ENCODE peak calls at places on chromosomes 7 and 10, in ten cellular contexts. One of them, this sample, is unnamed.
A peak's percentile ranks its signal among the peaks of the same experiment; 100 is the strongest.

GRCh38 chr10:34626158-34626557 is 188.9 kb downstream of the PARD3 start:
- DNase-seq in neuronal stem cell: no peak
- DNase-seq in psoas muscle: no peak
- DNase-seq in IMR-90: no peak
- DNase-seq in CD8-positive, alpha-beta memory T cell: no peak
- DNase-seq in upper lobe of right lung: no peak
- DNase-seq in PC-3: no peak
- DNase-seq in NT2/D1: no peak
- DNase-seq in fibroblast of lung: no peak
- DNase-seq in naive thymus-derived CD4-positive, alpha-beta T cell: no peak
- DNase-seq in this sample: no peak

GRCh38 chr10:24622781-24623301 is 100.8 kb downstream of the ARHGAP21 start:
- DNase-seq in NT2/D1: no peak
- DNase-seq in naive thymus-derived CD4-positive, alpha-beta T cell: peak; percentile 87
- DNase-seq in CD8-positive, alpha-beta memory T cell: no peak
- DNase-seq in fibroblast of lung: peak; percentile 50
- DNase-seq in upper lobe of right lung: no peak
- DNase-seq in neuronal stem cell: no peak
- DNase-seq in IMR-90: peak; percentile 66
- DNase-seq in psoas muscle: no peak
- DNase-seq in PC-3: no peak
- DNase-seq in this sample: no peak

GRCh38 chr7:101161692-101162461 is 3.5 kb downstream of the VGF start:
- DNase-seq in neuronal stem cell: no peak
- DNase-seq in IMR-90: no peak
- DNase-seq in fibroblast of lung: no peak
- DNase-seq in PC-3: peak; percentile 42
- DNase-seq in psoas muscle: no peak
- DNase-seq in NT2/D1: no peak
- DNase-seq in CD8-positive, alpha-beta memory T cell: no peak
- DNase-seq in naive thymus-derived CD4-positive, alpha-beta T cell: no peak
- DNase-seq in upper lobe of right lung: no peak
- DNase-seq in this sample: no peak

GRCh38 chr10:43259981-43260761 is 6.7 kb downstream of the RASGEF1A start:
- DNase-seq in IMR-90: no peak
- DNase-seq in naive thymus-derived CD4-positive, alpha-beta T cell: no peak
- DNase-seq in upper lobe of right lung: no peak
- DNase-seq in psoas muscle: no peak
- DNase-seq in fibroblast of lung: no peak
- DNase-seq in NT2/D1: no peak
- DNase-seq in neuronal stem cell: no peak
- DNase-seq in CD8-positive, alpha-beta memory T cell: peak; percentile 54
- DNase-seq in PC-3: peak; percentile 25
- DNase-seq in this sample: peak; percentile 41

GRCh38 chr10:91201213-91201996 is 19.1 kb upstream of the PCGF5 start:
- DNase-seq in CD8-positive, alpha-beta memory T cell: no peak
- DNase-seq in IMR-90: no peak
- DNase-seq in NT2/D1: no peak
- DNase-seq in neuronal stem cell: no peak
- DNase-seq in psoas muscle: no peak
- DNase-seq in naive thymus-derived CD4-positive, alpha-beta T cell: peak; percentile 76
- DNase-seq in PC-3: no peak
- DNase-seq in fibroblast of lung: no peak
- DNase-seq in upper lobe of right lung: no peak
- DNase-seq in this sample: no peak

GRCh38 chr7:131219277-131220041 is 108.2 kb upstream of the MKLN1 start:
- DNase-seq in IMR-90: no peak
- DNase-seq in neuronal stem cell: no peak
- DNase-seq in CD8-positive, alpha-beta memory T cell: no peak
- DNase-seq in fibroblast of lung: no peak
- DNase-seq in naive thymus-derived CD4-positive, alpha-beta T cell: no peak
- DNase-seq in upper lobe of right lung: no peak
- DNase-seq in PC-3: no peak
- DNase-seq in psoas muscle: peak; percentile 66
- DNase-seq in NT2/D1: peak; percentile 47
- DNase-seq in this sample: peak; percentile 85

GRCh38 chr7:98240961-98241673 is 10.9 kb downstream of the TECPR1 start:
- DNase-seq in neuronal stem cell: peak; percentile 37
- DNase-seq in naive thymus-derived CD4-positive, alpha-beta T cell: peak; percentile 30
- DNase-seq in psoas muscle: peak; percentile 73
- DNase-seq in NT2/D1: peak; percentile 36
- DNase-seq in fibroblast of lung: peak; percentile 21
- DNase-seq in CD8-positive, alpha-beta memory T cell: no peak
- DNase-seq in PC-3: peak; percentile 60
- DNase-seq in IMR-90: peak; percentile 28
- DNase-seq in upper lobe of right lung: no peak
- DNase-seq in this sample: no peak

GRCh38 chr7:1495564-1496242 is 8.5 kb downstream of the INTS1 start:
- DNase-seq in PC-3: no peak
- DNase-seq in neuronal stem cell: no peak
- DNase-seq in CD8-positive, alpha-beta memory T cell: no peak
- DNase-seq in psoas muscle: no peak
- DNase-seq in IMR-90: no peak
- DNase-seq in naive thymus-derived CD4-positive, alpha-beta T cell: no peak
- DNase-seq in upper lobe of right lung: no peak
- DNase-seq in NT2/D1: no peak
- DNase-seq in fibroblast of lung: no peak
- DNase-seq in this sample: no peak

GRCh38 chr7:135342887-135343286 is 109.2 kb downstream of the STRA8 start:
- DNase-seq in PC-3: no peak
- DNase-seq in psoas muscle: peak; percentile 78
- DNase-seq in neuronal stem cell: no peak
- DNase-seq in upper lobe of right lung: no peak
- DNase-seq in IMR-90: peak; percentile 5
- DNase-seq in NT2/D1: no peak
- DNase-seq in fibroblast of lung: no peak
- DNase-seq in naive thymus-derived CD4-positive, alpha-beta T cell: no peak
- DNase-seq in CD8-positive, alpha-beta memory T cell: no peak
- DNase-seq in this sample: peak; percentile 88

GRCh38 chr10:88835910-88836221 is 15.8 kb downstream of the ANKRD22 start:
- DNase-seq in upper lobe of right lung: no peak
- DNase-seq in PC-3: no peak
- DNase-seq in psoas muscle: no peak
- DNase-seq in CD8-positive, alpha-beta memory T cell: no peak
- DNase-seq in IMR-90: no peak
- DNase-seq in naive thymus-derived CD4-positive, alpha-beta T cell: no peak
- DNase-seq in NT2/D1: no peak
- DNase-seq in neuronal stem cell: no peak
- DNase-seq in fibroblast of lung: no peak
- DNase-seq in this sample: no peak

GRCh38 chr7:55554055-55554454 is 18.2 kb downstream of the VOPP1 start:
- DNase-seq in fibroblast of lung: no peak
- DNase-seq in psoas muscle: no peak
- DNase-seq in neuronal stem cell: no peak
- DNase-seq in PC-3: no peak
- DNase-seq in IMR-90: no peak
- DNase-seq in upper lobe of right lung: no peak
- DNase-seq in CD8-positive, alpha-beta memory T cell: no peak
- DNase-seq in naive thymus-derived CD4-positive, alpha-beta T cell: no peak
- DNase-seq in NT2/D1: no peak
- DNase-seq in this sample: no peak
- H3K4me1 ChIP-seq in fibroblast of lung: peaks cover 2% of the 10 kb centered on the region
- H3K4me1 ChIP-seq in psoas muscle: peaks cover 56% of the 10 kb centered on the region
- H3K4me1 ChIP-seq in neuronal stem cell: peaks cover 10% of the 10 kb centered on the region
- H3K4me1 ChIP-seq in PC-3: peaks cover 71% of the 10 kb centered on the region
- H3K4me1 ChIP-seq in IMR-90: peaks cover 18% of the 10 kb centered on the region
- H3K4me1 ChIP-seq in upper lobe of right lung: peaks cover 23% of the 10 kb centered on the region
- H3K4me1 ChIP-seq in CD8-positive, alpha-beta memory T cell: peaks cover 81% of the 10 kb centered on the region
- H3K4me1 ChIP-seq in naive thymus-derived CD4-positive, alpha-beta T cell: peaks cover 24% of the 10 kb centered on the region
- H3K4me1 ChIP-seq in NT2/D1: peaks cover 25% of the 10 kb centered on the region
- H3K4me1 ChIP-seq in this sample: peaks cover 10% of the 10 kb centered on the region

GRCh38 chr10:103614511-103615158 is 121.1 kb downstream of the NEURL1 start:
- DNase-seq in IMR-90: no peak
- DNase-seq in naive thymus-derived CD4-positive, alpha-beta T cell: no peak
- DNase-seq in PC-3: no peak
- DNase-seq in psoas muscle: no peak
- DNase-seq in CD8-positive, alpha-beta memory T cell: no peak
- DNase-seq in NT2/D1: no peak
- DNase-seq in fibroblast of lung: no peak
- DNase-seq in upper lobe of right lung: no peak
- DNase-seq in neuronal stem cell: no peak
- DNase-seq in this sample: peak; percentile 52

GRCh38 chr10:103618027-103618385 is 124.5 kb downstream of the NEURL1 start:
- DNase-seq in fibroblast of lung: no peak
- DNase-seq in NT2/D1: no peak
- DNase-seq in psoas muscle: no peak
- DNase-seq in CD8-positive, alpha-beta memory T cell: no peak
- DNase-seq in naive thymus-derived CD4-positive, alpha-beta T cell: no peak
- DNase-seq in neuronal stem cell: no peak
- DNase-seq in upper lobe of right lung: no peak
- DNase-seq in IMR-90: no peak
- DNase-seq in PC-3: no peak
- DNase-seq in this sample: no peak

GRCh38 chr10:103617362-103618026 is 124.0 kb downstream of the NEURL1 start:
- DNase-seq in neuronal stem cell: no peak
- DNase-seq in PC-3: no peak
- DNase-seq in IMR-90: no peak
- DNase-seq in naive thymus-derived CD4-positive, alpha-beta T cell: no peak
- DNase-seq in psoas muscle: no peak
- DNase-seq in CD8-positive, alpha-beta memory T cell: no peak
- DNase-seq in fibroblast of lung: no peak
- DNase-seq in upper lobe of right lung: no peak
- DNase-seq in NT2/D1: no peak
- DNase-seq in this sample: peak; percentile 53

GRCh38 chr10:103618575-103619423 is 125.3 kb downstream of the NEURL1 start:
- DNase-seq in neuronal stem cell: no peak
- DNase-seq in fibroblast of lung: peak; percentile 68
- DNase-seq in upper lobe of right lung: no peak
- DNase-seq in PC-3: no peak
- DNase-seq in psoas muscle: peak; percentile 86
- DNase-seq in naive thymus-derived CD4-positive, alpha-beta T cell: no peak
- DNase-seq in IMR-90: no peak
- DNase-seq in CD8-positive, alpha-beta memory T cell: no peak
- DNase-seq in NT2/D1: no peak
- DNase-seq in this sample: peak; percentile 94

DNA sequence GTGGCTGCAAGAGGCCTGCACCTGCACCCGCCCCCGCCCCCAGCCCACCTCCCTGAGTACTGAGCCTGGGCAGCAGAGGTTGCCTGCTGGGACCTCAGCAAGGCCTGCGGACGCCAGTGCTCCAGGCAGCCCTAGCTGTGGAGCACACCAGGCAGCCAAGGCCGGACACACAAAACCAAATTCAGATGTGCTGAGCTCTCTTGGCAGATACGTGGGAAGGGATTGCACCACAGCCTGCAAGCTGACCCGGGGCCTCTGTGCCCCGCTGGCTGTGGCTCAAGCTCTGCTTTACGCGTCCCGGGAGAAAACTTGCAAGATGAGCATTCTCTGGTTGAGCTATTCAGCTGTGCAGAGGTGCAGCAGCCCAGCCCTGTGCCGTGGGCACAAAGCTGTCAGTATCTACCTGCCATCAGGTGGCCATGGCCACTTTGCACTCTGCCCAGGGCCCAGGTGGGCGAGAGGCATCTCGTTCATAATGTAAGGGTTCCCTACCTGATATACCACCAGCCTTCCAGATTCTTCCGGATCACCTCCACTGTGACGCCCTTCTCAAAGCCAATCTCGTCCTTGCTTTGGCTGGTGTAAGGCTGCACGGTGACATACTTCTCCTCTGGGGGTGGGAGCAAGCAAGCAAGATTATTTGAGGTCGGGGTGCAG is 123.3 kb downstream of the NEURL1 start:
- DNase-seq in NT2/D1: no peak
- DNase-seq in IMR-90: peak; percentile 80
- DNase-seq in psoas muscle: peak; percentile 96
- DNase-seq in CD8-positive, alpha-beta memory T cell: no peak
- DNase-seq in neuronal stem cell: no peak
- DNase-seq in PC-3: no peak
- DNase-seq in fibroblast of lung: peak; percentile 36
- DNase-seq in upper lobe of right lung: no peak
- DNase-seq in naive thymus-derived CD4-positive, alpha-beta T cell: no peak
- DNase-seq in this sample: peak; percentile 91
- H3K4me1 ChIP-seq in NT2/D1: peaks cover 2% of the 10 kb centered on the region
- H3K4me1 ChIP-seq in IMR-90: peaks cover 25% of the 10 kb centered on the region
- H3K4me1 ChIP-seq in psoas muscle: peaks cover 95% of the 10 kb centered on the region
- H3K4me1 ChIP-seq in CD8-positive, alpha-beta memory T cell: no peaks in the 10 kb centered on the region
- H3K4me1 ChIP-seq in neuronal stem cell: peaks cover 4% of the 10 kb centered on the region
- H3K4me1 ChIP-seq in PC-3: no peaks in the 10 kb centered on the region
- H3K4me1 ChIP-seq in fibroblast of lung: peaks cover 78% of the 10 kb centered on the region
- H3K4me1 ChIP-seq in upper lobe of right lung: peaks cover 29% of the 10 kb centered on the region
- H3K4me1 ChIP-seq in naive thymus-derived CD4-positive, alpha-beta T cell: no peaks in the 10 kb centered on the region
- H3K4me1 ChIP-seq in this sample: peaks cover 35% of the 10 kb centered on the region

GRCh38 chr7:150374026-150374425 is 5.1 kb upstream of the ZNF775 start:
- DNase-seq in upper lobe of right lung: peak; percentile 34
- DNase-seq in NT2/D1: no peak
- DNase-seq in psoas muscle: no peak
- DNase-seq in CD8-positive, alpha-beta memory T cell: no peak
- DNase-seq in PC-3: no peak
- DNase-seq in neuronal stem cell: no peak
- DNase-seq in fibroblast of lung: no peak
- DNase-seq in IMR-90: no peak
- DNase-seq in naive thymus-derived CD4-positive, alpha-beta T cell: no peak
- DNase-seq in this sample: no peak
- H3K4me1 ChIP-seq in upper lobe of right lung: peaks cover 47% of the 10 kb centered on the region
- H3K4me1 ChIP-seq in NT2/D1: peaks cover 12% of the 10 kb centered on the region
- H3K4me1 ChIP-seq in psoas muscle: peaks cover 56% of the 10 kb centered on the region
- H3K4me1 ChIP-seq in CD8-positive, alpha-beta memory T cell: peaks cover 42% of the 10 kb centered on the region
- H3K4me1 ChIP-seq in PC-3: peaks cover 25% of the 10 kb centered on the region
- H3K4me1 ChIP-seq in neuronal stem cell: peaks cover 20% of the 10 kb centered on the region
- H3K4me1 ChIP-seq in fibroblast of lung: peaks cover 10% of the 10 kb centered on the region
- H3K4me1 ChIP-seq in IMR-90: peaks cover 22% of the 10 kb centered on the region
- H3K4me1 ChIP-seq in naive thymus-derived CD4-positive, alpha-beta T cell: peaks cover 40% of the 10 kb centered on the region
- H3K4me1 ChIP-seq in this sample: peaks cover 8% of the 10 kb centered on the region

GRCh38 chr7:12768948-12769347 is 81.5 kb downstream of the ARL4A start:
- DNase-seq in CD8-positive, alpha-beta memory T cell: no peak
- DNase-seq in fibroblast of lung: peak; percentile 48
- DNase-seq in upper lobe of right lung: no peak
- DNase-seq in naive thymus-derived CD4-positive, alpha-beta T cell: no peak
- DNase-seq in neuronal stem cell: no peak
- DNase-seq in PC-3: no peak
- DNase-seq in NT2/D1: no peak
- DNase-seq in IMR-90: no peak
- DNase-seq in psoas muscle: no peak
- DNase-seq in this sample: no peak

GRCh38 chr7:12769464-12769863 is 82.0 kb downstream of the ARL4A start:
- DNase-seq in CD8-positive, alpha-beta memory T cell: no peak
- DNase-seq in upper lobe of right lung: no peak
- DNase-seq in IMR-90: peak; percentile 34
- DNase-seq in PC-3: peak; percentile 72
- DNase-seq in naive thymus-derived CD4-positive, alpha-beta T cell: no peak
- DNase-seq in fibroblast of lung: peak; percentile 36
- DNase-seq in NT2/D1: no peak
- DNase-seq in neuronal stem cell: no peak
- DNase-seq in psoas muscle: no peak
- DNase-seq in this sample: no peak

GRCh38 chr7:12765431-12766100 is 78.1 kb downstream of the ARL4A start:
- DNase-seq in upper lobe of right lung: no peak
- DNase-seq in CD8-positive, alpha-beta memory T cell: no peak
- DNase-seq in psoas muscle: no peak
- DNase-seq in fibroblast of lung: peak; percentile 38
- DNase-seq in PC-3: no peak
- DNase-seq in NT2/D1: no peak
- DNase-seq in neuronal stem cell: no peak
- DNase-seq in IMR-90: peak; percentile 57
- DNase-seq in naive thymus-derived CD4-positive, alpha-beta T cell: no peak
- DNase-seq in this sample: no peak

GRCh38 chr7:12764355-12765000 is 77.0 kb downstream of the ARL4A start:
- DNase-seq in upper lobe of right lung: no peak
- DNase-seq in NT2/D1: no peak
- DNase-seq in fibroblast of lung: peak; percentile 59
- DNase-seq in CD8-positive, alpha-beta memory T cell: no peak
- DNase-seq in IMR-90: peak; percentile 20
- DNase-seq in psoas muscle: no peak
- DNase-seq in naive thymus-derived CD4-positive, alpha-beta T cell: no peak
- DNase-seq in PC-3: no peak
- DNase-seq in neuronal stem cell: peak; percentile 15
- DNase-seq in this sample: no peak

GRCh38 chr7:12766416-12766815 is 79.0 kb downstream of the ARL4A start:
- DNase-seq in psoas muscle: no peak
- DNase-seq in PC-3: no peak
- DNase-seq in IMR-90: no peak
- DNase-seq in fibroblast of lung: no peak
- DNase-seq in CD8-positive, alpha-beta memory T cell: no peak
- DNase-seq in NT2/D1: no peak
- DNase-seq in neuronal stem cell: no peak
- DNase-seq in upper lobe of right lung: no peak
- DNase-seq in naive thymus-derived CD4-positive, alpha-beta T cell: no peak
- DNase-seq in this sample: no peak
- H3K4me1 ChIP-seq in psoas muscle: peaks cover 7% of the 10 kb centered on the region
- H3K4me1 ChIP-seq in PC-3: peaks cover 33% of the 10 kb centered on the region
- H3K4me1 ChIP-seq in IMR-90: peaks cover 11% of the 10 kb centered on the region
- H3K4me1 ChIP-seq in fibroblast of lung: peaks cover 3% of the 10 kb centered on the region
- H3K4me1 ChIP-seq in CD8-positive, alpha-beta memory T cell: no peaks in the 10 kb centered on the region
- H3K4me1 ChIP-seq in NT2/D1: no peaks in the 10 kb centered on the region
- H3K4me1 ChIP-seq in neuronal stem cell: peaks cover 3% of the 10 kb centered on the region
- H3K4me1 ChIP-seq in upper lobe of right lung: peaks cover 17% of the 10 kb centered on the region
- H3K4me1 ChIP-seq in naive thymus-derived CD4-positive, alpha-beta T cell: no peaks in the 10 kb centered on the region
- H3K4me1 ChIP-seq in this sample: peaks cover 3% of the 10 kb centered on the region